ENCODE peak calls at places on chromosomes 16 and 17, in ten cellular contexts. M is substantia nigra; S is body of pancreas; E is astrocyte of the hippocampus; G is activated T-cell treated with anti-CD3 and anti-CD28 coated beads, Interleukin-2, amount 50 U/mL, for 1 hour; C is NCI-H460; F is activated naive CD4-positive, alpha-beta T cell; I is T-helper 1 cell; H is testis; A is T-helper 17 cell. X is an unnamed sample.

GRCh38 chr17:78146471-78146869 is 285 bp downstream of the C17orf99 start:
- DNase-seq in F (no peak), I (no peak), E (no peak), S (no peak), H (no peak), A (no peak), G (no peak), C (no peak), M (no peak), X (no peak)

GRCh38 chr17:63479495-63480184 is 2.8 kb downstream of the ACE start:
- DNase-seq in S (no peak), M (no peak), H (no peak), G (no peak), F (no peak), A (no peak), I (no peak), C (no peak), E (no peak), X (no peak)

GRCh38 chr17:49249292-49249794 is 18.8 kb upstream of the PHOSPHO1 start:
- DNase-seq in F (no peak), M (no peak), A (no peak), I (no peak), H (peak; percentile 27), E (peak; percentile 77), G (no peak), C (peak; percentile 30), S (no peak), X (no peak)

GRCh38 chr16:67161595-67162058 is 1.9 kb downstream of the FBXL8 start:
- DNase-seq in A (no peak), F (no peak), H (no peak), G (no peak), I (no peak), M (no peak), C (no peak), S (no peak), E (no peak), X (peak; percentile 75)

GRCh38 chr16:67356372-67356771 is 29.8 kb downstream of the LRRC36 start:
- DNase-seq in G (no peak), E (no peak), F (no peak), S (no peak), H (no peak), A (no peak), C (no peak), M (no peak), I (no peak), X (no peak)

GRCh38 chr16:87278191-87279093 is 38.8 kb downstream of the C16orf95 start:
- DNase-seq in A (no peak), I (no peak), E (peak; percentile 93), C (peak; percentile 65), H (peak; percentile 87), S (peak; percentile 78), M (peak; percentile 36), F (no peak), G (peak; percentile 35), X (peak; percentile 86)

GRCh38 chr17:2416010-2416734 is 15.3 kb upstream of the MNT start:
- DNase-seq in I (peak; percentile 88), M (no peak), S (peak; percentile 90), H (peak; percentile 96), F (peak; percentile 85), C (peak; percentile 84), E (peak; percentile 96), G (peak; percentile 93), A (peak; percentile 79), X (peak; percentile 76)

GRCh38 chr16:38941-39892 is 14.2 kb downstream of the POLR3K start:
- DNase-seq in F (no peak), A (peak; percentile 17), H (no peak), E (no peak), M (no peak), S (peak; percentile 28), G (peak; percentile 31), C (no peak), I (peak; percentile 30), X (peak; percentile 86)

GRCh38 chr17:40539711-40540411 is 25.4 kb downstream of the CCR7 start:
- DNase-seq in C (no peak), A (no peak), F (no peak), M (no peak), H (no peak), E (no peak), I (no peak), G (peak; percentile 26), S (no peak), X (no peak)

GRCh38 chr16:8675183-8676159 is 1.1 kb downstream of the ABAT start:
- DNase-seq in A (peak; percentile 46), H (peak; percentile 41), F (no peak), S (peak; percentile 25), I (peak; percentile 32), G (peak; percentile 46), M (no peak), C (no peak), E (peak; percentile 12), X (no peak)

GRCh38 chr17:63929860-63930766 is 2.0 kb downstream of the CD79B start:
- DNase-seq in E (no peak), H (no peak), C (no peak), G (no peak), M (no peak), I (no peak), F (no peak), S (peak; percentile 10), A (no peak), X (no peak)

GRCh38 chr17:63647065-63647725 is 25.0 kb downstream of the MAP3K3 start:
- DNase-seq in C (no peak), M (no peak), H (no peak), A (no peak), S (no peak), E (peak; percentile 96), G (no peak), F (no peak), I (no peak), X (no peak)

GRCh38 chr16:287298-287811 is 4.4 kb downstream of the PDIA2 start:
- DNase-seq in H (no peak), G (no peak), I (no peak), M (no peak), C (no peak), E (no peak), F (no peak), A (no peak), S (peak; percentile 60), X (no peak)

GRCh38 chr16:84117482-84117843 is 721 bp upstream of the MBTPS1 start:
- DNase-seq in G (no peak), C (no peak), S (no peak), E (no peak), H (peak; percentile 65), M (no peak), I (peak; percentile 26), F (peak; percentile 11), A (no peak), X (no peak)

GRCh38 chr17:65523411-65523810 is 38.0 kb downstream of the AXIN2 start:
- DNase-seq in A (no peak), C (no peak), M (no peak), I (no peak), S (no peak), E (no peak), H (no peak), G (no peak), F (no peak), X (no peak)

GRCh38 chr17:45851464-45851863 is 6.8 kb downstream of the SPPL2C start:
- DNase-seq in I (no peak), H (no peak), A (no peak), C (no peak), F (no peak), G (no peak), E (no peak), M (no peak), S (no peak), X (no peak)

GRCh38 chr17:60445144-60445543 is 22.9 kb downstream of the CHCT1 start:
- DNase-seq in A (no peak), I (no peak), M (no peak), C (no peak), H (no peak), G (no peak), E (no peak), S (no peak), F (no peak), X (no peak)

GRCh38 chr17:14125518-14126125 is 56.3 kb downstream of the COX10 start:
- DNase-seq in C (no peak), H (no peak), E (peak; percentile 28), F (no peak), A (no peak), S (no peak), I (no peak), M (no peak), G (no peak), X (no peak)

GRCh38 chr17:31550389-31551056 is 159.0 kb downstream of the RAB11FIP4 start:
- DNase-seq in G (no peak), A (no peak), I (no peak), M (no peak), S (no peak), F (peak; percentile 40), C (no peak), E (no peak), H (no peak), X (no peak)

GRCh38 chr16:27598226-27598625 is 48.3 kb downstream of the KATNIP start:
- DNase-seq in E (no peak), A (no peak), M (no peak), C (no peak), I (no peak), G (no peak), F (no peak), S (no peak), H (no peak), X (no peak)

GRCh38 chr17:28675980-28676379 is 14.0 kb downstream of the SUPT6H start:
- DNase-seq in C (peak; percentile 18), F (no peak), S (peak; percentile 17), I (no peak), G (peak; percentile 16), E (no peak), M (no peak), H (no peak), A (no peak), X (peak; percentile 54)

GRCh38 chr16:86101912-86102187 is 202.9 kb downstream of the IRF8 start:
- DNase-seq in F (no peak), S (no peak), G (no peak), H (no peak), M (no peak), E (no peak), C (no peak), A (no peak), I (no peak), X (no peak)

GRCh38 chr16:24645739-24646645 is 83.5 kb upstream of the TNRC6A start:
- DNase-seq in F (no peak), C (peak; percentile 92), E (peak; percentile 97), G (no peak), S (peak; percentile 45), M (no peak), A (no peak), I (no peak), H (no peak), X (peak; percentile 18)

GRCh38 chr16:28574925-28575324 is 21.2 kb downstream of the SGF29 start:
- DNase-seq in E (no peak), G (no peak), H (no peak), M (no peak), S (no peak), F (no peak), A (no peak), I (no peak), C (no peak), X (no peak)

GRCh38 chr16:4474192-4474961 is at the start of gene NMRAL1:
- DNase-seq in G (peak; percentile 84), H (peak; percentile 90), S (peak; percentile 92), E (peak; percentile 94), A (peak; percentile 86), I (peak; percentile 85), C (peak; percentile 83), F (peak; percentile 50), M (peak; percentile 65), X (peak; percentile 99)

GRCh38 chr17:5584383-5584951 is at the start of gene NLRP1:
- DNase-seq in H (peak; percentile 62), S (peak; percentile 84), M (no peak), C (peak; percentile 45), F (peak; percentile 70), E (peak; percentile 77), I (peak; percentile 94), G (peak; percentile 92), A (peak; percentile 90), X (no peak)

GRCh38 chr16:66364117-66364958 is 2.2 kb upstream of the CDH5 start:
- DNase-seq in S (peak; percentile 43), G (no peak), C (no peak), M (no peak), E (peak; percentile 46), I (no peak), F (no peak), H (peak; percentile 79), A (no peak), X (peak; percentile 79)

GRCh38 chr17:32504166-32504990 is 17.6 kb downstream of the CDK5R1 start:
- DNase-seq in S (no peak), I (no peak), F (no peak), E (peak; percentile 56), H (no peak), G (no peak), A (no peak), M (no peak), C (no peak), X (no peak)